ENCODE peak calls at places on chromosomes 12 and 14, in nine cellular contexts. T, X, M, R, C, I, P, F and J are unnamed samples.

GRCh38 chr14:104732355-104732804 is 8.4 kb downstream of the ADSS1 start:
- DNase-seq in F (no peak), T (no peak), I (no peak), R (no peak), C (no peak), X (no peak), P (no peak), M (no peak), J (no peak)

GRCh38 chr12:123488539-123489230 is 30.7 kb downstream of the SNRNP35 start:
- DNase-seq in I (no peak), M (no peak), P (no peak), X (no peak), R (no peak), F (no peak), C (no peak), T (no peak), J (no peak)

GRCh38 chr12:41476499-41476898 is 288.4 kb downstream of the PDZRN4 start:
- DNase-seq in M (peak), C (no peak), R (no peak), T (no peak), X (no peak), P (no peak), F (no peak), I (no peak), J (no peak)

GRCh38 chr12:132492522-132492921 is 2.6 kb downstream of the FBRSL1 start:
- DNase-seq in P (no peak), C (peak), T (no peak), R (no peak), F (no peak), I (no peak), M (no peak), X (no peak), J (no peak)

GRCh38 chr12:30515351-30515750 is 180.3 kb downstream of the IPO8 start:
- DNase-seq in P (peak), C (no peak), R (no peak), I (no peak), F (no peak), X (peak), M (no peak), T (no peak), J (no peak)

GRCh38 chr14:88168498-88169165 is 154.4 kb downstream of the KCNK10 start:
- DNase-seq in F (peak), C (peak), X (peak), M (no peak), P (peak), T (no peak), R (peak), I (no peak), J (no peak)

GRCh38 chr14:92207012-92207927 is 85.5 kb downstream of the CPSF2 start:
- DNase-seq in P (no peak), R (no peak), I (no peak), C (no peak), T (no peak), X (no peak), F (no peak), M (no peak), J (no peak)

GRCh38 chr12:85657251-85657650 is 179.0 kb downstream of the RASSF9 start:
- DNase-seq in C (no peak), P (no peak), T (no peak), I (no peak), F (no peak), X (no peak), R (no peak), M (no peak), J (no peak)

GRCh38 chr12:34244608-34245007 is 222.3 kb downstream of the ALG10 start:
- DNase-seq in M (no peak), T (no peak), I (no peak), X (no peak), F (no peak), R (no peak), C (no peak), P (no peak), J (no peak)

GRCh38 chr12:51760231-51760630 is 88.3 kb downstream of the FIGNL2 start:
- DNase-seq in T (no peak), X (no peak), C (no peak), R (no peak), F (no peak), I (no peak), P (no peak), M (no peak), J (no peak)

GRCh38 chr12:75751769-75752471 is 240.5 kb upstream of the KRR1 start:
- DNase-seq in P (peak), T (no peak), I (no peak), X (no peak), C (no peak), M (no peak), F (no peak), R (no peak), J (no peak)

GRCh38 chr12:8832500-8832899 is 10.1 kb downstream of the A2ML1 start:
- DNase-seq in F (no peak), T (no peak), I (no peak), P (no peak), M (no peak), C (no peak), R (no peak), X (no peak), J (no peak)

GRCh38 chr12:9634177-9634803 is 26.6 kb upstream of the KLRB1 start:
- DNase-seq in P (peak), R (peak), X (peak), I (no peak), F (peak), M (no peak), C (peak), T (no peak), J (no peak)

GRCh38 chr12:124626841-124627502 is 59.6 kb upstream of the NCOR2 start:
- DNase-seq in M (no peak), I (peak), R (no peak), C (no peak), P (no peak), X (peak), F (peak), T (no peak), J (peak)

GRCh38 chr14:74507796-74508195 is 14.2 kb downstream of the ISCA2 start:
- DNase-seq in F (no peak), C (no peak), M (no peak), R (no peak), I (no peak), X (no peak), T (peak), P (no peak), J (no peak)

GRCh38 chr14:95313707-95314106 is 6.0 kb downstream of the CLMN start:
- DNase-seq in P (peak), F (peak), X (peak), I (peak), C (no peak), M (no peak), T (peak), R (no peak), J (peak)

GRCh38 chr14:91108941-91109611 is 4.8 kb upstream of the DGLUCY start:
- DNase-seq in F (no peak), C (peak), X (no peak), P (no peak), M (no peak), R (no peak), T (no peak), I (no peak), J (no peak)

GRCh38 chr12:69608114-69608513 is 2.6 kb downstream of the LRRC10 start:
- DNase-seq in I (no peak), F (peak), P (no peak), M (no peak), T (no peak), R (no peak), C (no peak), X (peak), J (no peak)

GRCh38 chr14:49992901-49993335 is 100.0 kb downstream of the ARF6 start:
- DNase-seq in T (no peak), P (peak), R (no peak), I (no peak), F (peak), C (peak), X (peak), M (no peak), J (peak)

GRCh38 chr14:102774391-102775153 is 2.7 kb upstream of the TRAF3 start:
- DNase-seq in X (peak), P (peak), C (peak), M (no peak), F (peak), I (no peak), R (no peak), T (no peak), J (no peak)

GRCh38 chr12:116673713-116674112 is 64.2 kb downstream of the SPRING1 start:
- DNase-seq in R (no peak), P (no peak), T (no peak), F (no peak), I (no peak), X (no peak), M (no peak), C (no peak), J (no peak)

GRCh38 chr14:54206477-54206876 is 190.3 kb upstream of the CDKN3 start:
- DNase-seq in X (no peak), T (no peak), F (no peak), I (no peak), R (no peak), C (no peak), P (no peak), M (no peak), J (no peak)

GRCh38 chr14:105878554-105878953 is 352.2 kb downstream of the TMEM121 start:
- DNase-seq in M (no peak), F (no peak), C (no peak), X (no peak), T (peak), I (no peak), P (no peak), R (no peak), J (no peak)

GRCh38 chr14:42633504-42634095 is 1026.9 kb downstream of the LRFN5 start:
- DNase-seq in I (no peak), F (no peak), T (no peak), R (no peak), P (no peak), M (no peak), C (no peak), X (no peak), J (no peak)

GRCh38 chr14:55123101-55123500 is 6.0 kb upstream of the LGALS3 start:
- DNase-seq in M (no peak), P (no peak), T (no peak), C (no peak), R (no peak), I (no peak), X (peak), F (peak), J (no peak)

GRCh38 chr12:26777236-26777635 is 55.8 kb downstream of the ITPR2 start:
- DNase-seq in P (no peak), C (no peak), I (no peak), F (no peak), M (no peak), R (no peak), X (no peak), T (no peak), J (no peak)

GRCh38 chr14:69615471-69616407 is 4.3 kb downstream of the SUSD6 start:
- DNase-seq in P (no peak), M (no peak), T (no peak), R (peak), X (peak), I (no peak), C (peak), F (peak), J (no peak)

GRCh38 chr14:61813101-61813596 is 50.9 kb downstream of the SNAPC1 start:
- DNase-seq in F (no peak), C (no peak), R (no peak), M (no peak), I (no peak), T (no peak), P (no peak), X (no peak), J (no peak)

GRCh38 chr14:87492556-87492955 is 500.4 kb downstream of the GALC start:
- DNase-seq in F (no peak), X (no peak), T (no peak), C (no peak), M (no peak), I (no peak), R (no peak), P (no peak), J (no peak)

GRCh38 chr12:47650469-47650868 is 55.4 kb downstream of the RPAP3 start:
- DNase-seq in P (no peak), M (no peak), T (no peak), X (peak), C (no peak), F (no peak), R (no peak), I (no peak), J (no peak)

GRCh38 chr12:128388461-128388921 is 121.5 kb downstream of the TMEM132C start:
- DNase-seq in X (no peak), C (no peak), I (no peak), M (no peak), R (no peak), T (peak), P (no peak), F (no peak), J (no peak)

GRCh38 chr12:113149361-113150150 is at the start of gene CFAP73:
- DNase-seq in P (peak), M (no peak), I (peak), T (no peak), X (peak), R (no peak), F (peak), C (no peak), J (no peak)